ENCODE peak calls at places on chromosomes 1 and 21, in seven cellular contexts. B is right lobe of liver, N is PC-9, Q is spleen, J is lower lobe of right lung, Z is heart left ventricle, X is epithelial cell of esophagus. R is an unnamed sample.

GRCh38 chr21:37530901-37531351 is 164.4 kb downstream of the DYRK1A start:
- DNase-seq in B (no peak), N (no peak), Q (no peak), J (no peak), Z (no peak), X (no peak), R (no peak)

GRCh38 chr21:45888361-45889009 is 93.1 kb upstream of the COL6A1 start:
- DNase-seq in B (no peak), N (no peak), Q (peak), J (no peak), Z (no peak), X (no peak), R (no peak)

GRCh38 chr1:11059166-11059989 is 440 bp downstream of the SRM start:
- DNase-seq in B (no peak), N (no peak), Q (no peak), J (no peak), Z (no peak), X (no peak), R (no peak)

GRCh38 chr21:18070392-18070791 is 174.2 kb upstream of the CHODL start:
- DNase-seq in B (no peak), N (no peak), Q (no peak), J (no peak), Z (no peak), X (no peak), R (no peak)

GRCh38 chr1:202794049-202794725 is 14.0 kb downstream of the KDM5B start:
- DNase-seq in B (no peak), N (no peak), Q (no peak), J (no peak), Z (no peak), X (no peak), R (peak)

GRCh38 chr1:114340906-114341698 is 169.9 kb downstream of the TRIM33 start:
- DNase-seq in B (no peak), N (no peak), Q (no peak), J (no peak), Z (no peak), X (no peak), R (no peak)

GRCh38 chr1:114610546-114611245 is 29.3 kb upstream of the BCAS2 start:
- DNase-seq in B (no peak), N (peak), Q (no peak), J (no peak), Z (no peak), X (peak), R (no peak)

GRCh38 chr1:226633541-226634155 is 85.1 kb downstream of the STUM start:
- DNase-seq in B (no peak), N (no peak), Q (peak), J (peak), Z (no peak), X (no peak), R (no peak)

GRCh38 chr1:160018900-160019299 is 12.9 kb downstream of the PIGM start:
- DNase-seq in B (no peak), N (no peak), Q (no peak), J (no peak), Z (no peak), X (peak), R (peak)

GRCh38 chr1:192904438-192904895 is 95.6 kb downstream of the RGS2 start:
- DNase-seq in B (no peak), N (no peak), Q (no peak), J (no peak), Z (peak), X (peak), R (peak)

GRCh38 chr1:90973897-90974798 is 47.7 kb downstream of the ZNF644 start:
- DNase-seq in B (no peak), N (no peak), Q (no peak), J (no peak), Z (no peak), X (peak), R (peak)

DNA sequence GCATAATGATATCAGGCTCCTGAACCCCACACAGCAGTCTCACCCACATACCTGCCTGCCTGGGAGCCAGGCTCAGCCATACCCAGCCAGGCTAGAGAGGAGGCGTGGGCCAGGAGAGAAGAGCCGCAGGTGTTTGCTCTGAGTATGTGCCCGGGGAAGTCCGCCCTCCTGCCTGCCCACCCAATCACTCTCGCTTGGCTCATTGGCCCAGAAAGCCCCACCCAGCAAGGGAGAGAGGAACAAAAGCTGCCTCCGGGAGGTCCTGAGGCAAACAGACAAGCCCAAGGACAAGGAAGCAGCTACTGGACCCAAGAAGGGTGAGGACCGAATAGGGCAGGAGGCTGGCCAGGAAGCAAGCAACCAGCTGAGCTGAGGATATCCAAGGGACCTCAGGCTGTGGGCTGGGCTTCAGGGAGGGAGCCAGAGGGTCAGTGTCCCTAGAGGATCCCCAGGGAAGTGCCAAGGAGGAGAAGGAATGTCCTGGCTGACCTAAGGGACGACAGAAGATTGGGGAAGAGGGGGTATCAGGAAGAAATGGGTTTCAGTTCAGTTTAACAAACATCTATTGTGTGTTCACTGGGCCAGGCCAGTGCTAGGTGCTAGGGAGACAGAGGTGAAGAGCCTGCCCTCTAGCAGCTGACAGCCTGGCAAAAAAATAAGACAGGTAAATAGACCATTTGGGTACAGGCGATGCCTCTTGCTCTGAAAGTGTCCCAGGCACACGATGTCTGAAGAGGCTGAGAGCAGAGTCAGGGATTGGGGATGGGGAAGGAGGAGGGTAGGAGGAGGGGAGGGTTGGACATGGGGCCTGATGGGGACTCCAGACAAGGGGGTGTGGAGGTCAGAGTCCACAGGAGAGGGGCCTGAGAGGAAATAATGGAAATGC is at the start of gene GJB4:
- DNase-seq in B (no peak), N (peak), Q (peak), J (no peak), Z (no peak), X (peak), R (no peak)
- TF ChIP-seq CTCF in B (no peak), N (no peak), Q (no peak), J (no peak), Z (no peak), X (no peak), R (peak)

DNA sequence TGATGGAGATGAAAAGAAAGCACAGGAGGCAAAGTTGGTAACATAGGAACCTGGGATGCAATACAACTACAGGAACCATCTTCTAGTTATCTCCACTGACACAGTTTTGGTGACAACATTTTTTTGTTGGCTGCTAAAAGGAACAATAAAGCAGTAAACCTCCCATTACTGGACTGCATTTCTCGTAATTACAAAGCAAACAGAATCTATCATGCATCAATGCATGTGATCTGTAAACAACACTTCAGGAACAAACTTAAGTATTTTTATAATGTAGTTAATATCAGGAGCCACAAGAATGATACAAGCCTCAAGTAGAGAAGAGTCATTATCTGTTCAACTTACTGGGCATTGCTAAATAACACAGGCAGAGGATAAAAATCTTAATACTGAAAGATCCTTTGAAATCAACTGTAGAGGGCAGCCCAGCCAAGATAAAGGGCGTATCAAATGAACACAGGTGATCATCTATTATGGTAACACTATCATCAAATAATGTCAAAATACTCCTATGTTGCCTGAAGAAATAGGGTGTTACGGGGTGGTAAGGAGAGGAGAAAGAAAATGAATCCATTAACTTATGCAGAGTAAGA is 193.3 kb downstream of the EIF4G3 start:
- DNase-seq in B (no peak), N (no peak), Q (no peak), J (no peak), Z (no peak), X (no peak), R (no peak)
- TF ChIP-seq CTCF in B (peak), N (no peak), Q (no peak), J (no peak), Z (no peak), X (no peak), R (no peak)

DNA sequence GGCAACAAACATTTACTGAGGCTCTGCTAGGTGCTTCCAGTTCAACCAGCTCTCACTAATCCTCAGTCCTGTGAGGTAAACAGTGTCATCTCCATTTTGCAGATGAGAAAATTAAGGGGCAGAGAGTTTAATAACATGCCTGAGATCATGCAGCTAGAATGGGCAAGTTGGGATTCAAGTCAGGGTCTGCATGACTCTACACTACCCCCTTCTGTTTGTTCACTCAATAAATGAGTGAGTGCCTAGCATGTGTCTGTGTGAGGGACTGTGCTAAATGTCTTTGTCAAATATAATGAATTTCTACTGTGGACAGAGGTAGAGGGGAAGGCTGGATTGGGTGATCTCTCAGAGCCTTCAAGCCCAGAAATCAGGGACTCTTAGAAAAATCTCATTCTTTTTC is 4.5 kb downstream of the PEF1 start:
- DNase-seq in B (no peak), N (no peak), Q (no peak), J (no peak), Z (no peak), X (peak), R (no peak)
- TF ChIP-seq CTCF in B (no peak), N (no peak), Q (no peak), J (no peak), Z (no peak), X (no peak), R (peak)

DNA sequence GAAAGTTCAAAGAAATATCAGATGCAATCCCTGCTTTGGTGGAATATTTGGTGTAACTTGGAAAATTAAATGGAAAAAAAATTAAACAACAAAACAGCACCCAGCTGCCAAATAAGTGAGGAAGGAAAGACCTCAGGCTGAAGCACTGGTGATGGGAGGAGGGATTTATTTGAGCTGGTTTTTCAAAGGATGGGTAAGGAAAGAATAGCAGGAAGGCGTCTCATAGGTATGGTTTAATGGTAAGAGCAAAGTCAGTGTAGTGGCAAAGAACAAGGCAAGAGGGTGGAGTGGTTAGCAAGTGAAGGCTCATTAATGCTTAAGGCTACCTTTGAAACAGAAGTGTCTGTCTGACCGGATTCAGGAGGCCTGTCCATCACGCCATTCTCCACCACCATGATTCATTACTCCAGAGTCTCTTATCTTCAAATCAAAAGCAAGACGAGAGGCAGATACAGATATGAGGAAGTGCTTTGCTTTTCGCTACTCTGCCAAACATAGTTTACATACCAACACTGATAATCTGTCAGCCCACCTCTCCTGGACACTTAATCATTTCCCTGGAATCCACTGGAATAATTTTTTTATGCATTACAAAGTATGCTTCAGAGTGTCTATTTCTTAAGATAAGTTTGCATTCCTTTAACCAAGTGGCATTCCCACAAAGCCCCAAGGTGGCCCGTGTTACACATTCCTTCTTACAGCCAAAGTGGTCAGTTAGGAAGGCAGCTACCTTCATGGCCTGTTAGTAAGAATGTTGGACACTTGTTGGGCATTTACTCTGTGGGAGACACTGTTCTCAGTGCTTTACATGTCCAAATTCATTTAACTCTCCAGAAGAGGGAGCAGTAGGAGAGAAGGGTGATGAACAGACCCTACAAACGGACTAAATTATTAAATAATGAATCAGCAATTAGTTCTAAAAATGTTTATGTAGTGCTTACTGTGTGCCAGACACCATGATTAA is 146.6 kb downstream of the ROR1 start:
- DNase-seq in B (no peak), N (peak), Q (no peak), J (no peak), Z (no peak), X (peak), R (peak)
- TF ChIP-seq CTCF in B (no peak), N (peak), Q (no peak), J (peak), Z (peak), X (no peak), R (peak)